ENCODE peak calls at places on chromosomes 5 and 9, in seven cellular contexts. G, R, K, X, Z, C and D are unnamed samples. For H3K4me1, the result is how much of the 10 kb centered on the place peaks cover.

GRCh38 chr9:17611921-17612320 is 33.1 kb downstream of the SH3GL2 start:
- DNase-seq in G (no peak), R (no peak), K (no peak), X (no peak), Z (no peak), C (no peak), D (no peak)

GRCh38 chr5:132184588-132184987 is 43.1 kb downstream of the P4HA2 start:
- DNase-seq in G (no peak), R (no peak), K (no peak), X (no peak), Z (no peak), C (no peak), D (no peak)

GRCh38 chr5:27592231-27592630 is 553.8 kb upstream of the CDH9 start:
- DNase-seq in G (peak), R (no peak), K (no peak), X (no peak), Z (no peak), C (no peak), D (no peak)

GRCh38 chr5:122500245-122501086 is 188.4 kb downstream of the SNCAIP start:
- DNase-seq in G (peak), R (peak), K (no peak), X (no peak), Z (peak), C (peak), D (peak)

GRCh38 chr5:144566747-144567415 is 396.2 kb downstream of the KCTD16 start:
- DNase-seq in G (peak), R (no peak), K (no peak), X (no peak), Z (no peak), C (no peak), D (no peak)

GRCh38 chr5:5971227-5971626 is 407.1 kb downstream of the MED10 start:
- DNase-seq in G (no peak), R (no peak), K (no peak), X (no peak), Z (no peak), C (no peak), D (no peak)

GRCh38 chr9:108441251-108441650 is 414.5 kb downstream of the ACTL7B start:
- DNase-seq in G (no peak), R (no peak), K (no peak), X (no peak), Z (no peak), C (no peak), D (no peak)

GRCh38 chr9:6557883-6558282 is 87.6 kb downstream of the GLDC start:
- DNase-seq in G (no peak), R (no peak), K (no peak), X (no peak), Z (no peak), C (no peak), D (no peak)

GRCh38 chr5:10601246-10602030 is 37.6 kb downstream of the ANKRD33B start:
- DNase-seq in G (peak), R (peak), K (no peak), X (no peak), Z (peak), C (peak), D (peak)

GRCh38 chr5:92979716-92980115 is 601.3 kb downstream of the NR2F1-AS1 start:
- DNase-seq in G (no peak), R (no peak), K (no peak), X (no peak), Z (no peak), C (no peak), D (no peak)

GRCh38 chr5:149125386-149125891 is 15.9 kb upstream of the ABLIM3 start:
- DNase-seq in G (no peak), R (no peak), K (no peak), X (no peak), Z (no peak), C (peak), D (no peak)

GRCh38 chr9:17793713-17794622 is 215.1 kb downstream of the SH3GL2 start:
- DNase-seq in G (no peak), R (no peak), K (no peak), X (no peak), Z (no peak), C (no peak), D (no peak)

GRCh38 chr5:135213466-135214239 is 179.6 kb upstream of the PITX1 start:
- DNase-seq in G (no peak), R (no peak), K (no peak), X (no peak), Z (peak), C (no peak), D (no peak)

GRCh38 chr5:5473224-5473623 is 50.7 kb downstream of the ICE1 start:
- DNase-seq in G (peak), R (no peak), K (no peak), X (no peak), Z (no peak), C (no peak), D (no peak)

GRCh38 chr9:130137870-130138653 is 34.1 kb upstream of the NCS1 start:
- DNase-seq in G (peak), R (peak), K (no peak), X (no peak), Z (peak), C (no peak), D (peak)

GRCh38 chr5:180596668-180597231 is 5.5 kb upstream of the SCGB3A1 start:
- DNase-seq in G (no peak), R (no peak), K (no peak), X (no peak), Z (peak), C (no peak), D (no peak)

GRCh38 chr5:127878174-127878750 is 175.1 kb downstream of the CCDC192 start:
- DNase-seq in G (no peak), R (no peak), K (no peak), X (no peak), Z (no peak), C (peak), D (no peak)

GRCh38 chr9:131276891-131277672 is 772 bp upstream of the FAM78A start:
- DNase-seq in G (no peak), R (no peak), K (peak), X (no peak), Z (peak), C (peak), D (no peak)

GRCh38 chr9:127154003-127154389 is 31.6 kb upstream of the ANGPTL2 start:
- DNase-seq in G (no peak), R (peak), K (no peak), X (no peak), Z (no peak), C (no peak), D (no peak)

GRCh38 chr5:106380736-106381135 is 1290.0 kb downstream of the EFNA5 start:
- DNase-seq in G (peak), R (no peak), K (no peak), X (no peak), Z (no peak), C (no peak), D (no peak)

GRCh38 chr5:31824886-31825774 is 186.2 kb downstream of the PDZD2 start:
- DNase-seq in G (peak), R (peak), K (peak), X (no peak), Z (no peak), C (peak), D (peak)

GRCh38 chr5:174173766-174174165 is 128.3 kb downstream of the NSG2 start:
- DNase-seq in G (no peak), R (no peak), K (no peak), X (no peak), Z (no peak), C (no peak), D (no peak)

GRCh38 chr5:178416206-178416882 is 173.8 kb downstream of the COL23A1 start:
- DNase-seq in G (no peak), R (peak), K (no peak), X (no peak), Z (no peak), C (no peak), D (no peak)

GRCh38 chr9:38180631-38181030 is 111.6 kb upstream of the SHB start:
- DNase-seq in G (no peak), R (no peak), K (no peak), X (no peak), Z (no peak), C (no peak), D (no peak)

GRCh38 chr5:36724429-36725332 is 118.3 kb downstream of the SLC1A3 start:
- DNase-seq in G (no peak), R (no peak), K (peak), X (peak), Z (peak), C (no peak), D (no peak)

GRCh38 chr5:53429706-53430105 is 50.7 kb upstream of the FST start:
- DNase-seq in G (peak), R (no peak), K (no peak), X (no peak), Z (no peak), C (no peak), D (no peak)

GRCh38 chr9:92278117-92278516 is 15.4 kb downstream of the IARS1 start:
- DNase-seq in G (peak), R (no peak), K (no peak), X (no peak), Z (no peak), C (no peak), D (no peak)

GRCh38 chr5:118561971-118562370 is 426.4 kb downstream of the DTWD2 start:
- DNase-seq in G (no peak), R (no peak), K (no peak), X (no peak), Z (no peak), C (peak), D (no peak)

GRCh38 chr5:172858511-172858989 is 24.5 kb downstream of the ERGIC1 start:
- DNase-seq in G (no peak), R (no peak), K (no peak), X (no peak), Z (no peak), C (peak), D (peak)

GRCh38 chr9:21017092-21017491 is 14.3 kb downstream of the HACD4 start:
- DNase-seq in G (peak), R (no peak), K (no peak), X (no peak), Z (no peak), C (no peak), D (no peak)

GRCh38 chr5:143177263-143177994 is 226.1 kb downstream of the NR3C1 start:
- DNase-seq in G (peak), R (no peak), K (no peak), X (no peak), Z (no peak), C (no peak), D (no peak)

GRCh38 chr9:98743329-98743728 is 34.6 kb upstream of the GABBR2 start:
- DNase-seq in G (no peak), R (no peak), K (no peak), X (no peak), Z (no peak), C (no peak), D (no peak)

GRCh38 chr5:94362857-94363256 is 255.5 kb downstream of the KIAA0825 start:
- DNase-seq in G (no peak), R (no peak), K (no peak), X (no peak), Z (no peak), C (no peak), D (no peak)

GRCh38 chr5:168916266-168916665 is 337.1 kb upstream of the PANK3 start:
- DNase-seq in G (no peak), R (peak), K (no peak), X (no peak), Z (peak), C (peak), D (peak)

GRCh38 chr5:137867664-137868063 is at the start of gene MYOT:
- DNase-seq in G (no peak), R (no peak), K (no peak), X (no peak), Z (no peak), C (no peak), D (no peak)

GRCh38 chr5:168654225-168654624 is 75.1 kb upstream of the PANK3 start:
- DNase-seq in G (no peak), R (peak), K (no peak), X (no peak), Z (peak), C (no peak), D (peak)

GRCh38 chr9:130325921-130326320 is 60.4 kb downstream of the HMCN2 start:
- DNase-seq in G (no peak), R (no peak), K (no peak), X (no peak), Z (no peak), C (no peak), D (no peak)

GRCh38 chr9:122179690-122180074 is 20.0 kb downstream of the MORN5 start:
- DNase-seq in G (peak), R (no peak), K (no peak), X (no peak), Z (no peak), C (no peak), D (no peak)

GRCh38 chr5:40554794-40555193 is 124.9 kb upstream of the PTGER4 start:
- DNase-seq in G (no peak), R (no peak), K (no peak), X (no peak), Z (no peak), C (no peak), D (no peak)

GRCh38 chr5:40559306-40559705 is 120.4 kb upstream of the PTGER4 start:
- DNase-seq in G (peak), R (no peak), K (no peak), X (no peak), Z (no peak), C (no peak), D (no peak)

GRCh38 chr5:40555886-40556285 is 123.8 kb upstream of the PTGER4 start:
- DNase-seq in G (no peak), R (no peak), K (no peak), X (no peak), Z (no peak), C (no peak), D (no peak)

GRCh38 chr5:40557486-40557885 is 122.2 kb upstream of the PTGER4 start:
- DNase-seq in G (no peak), R (no peak), K (no peak), X (no peak), Z (no peak), C (no peak), D (no peak)

DNA sequence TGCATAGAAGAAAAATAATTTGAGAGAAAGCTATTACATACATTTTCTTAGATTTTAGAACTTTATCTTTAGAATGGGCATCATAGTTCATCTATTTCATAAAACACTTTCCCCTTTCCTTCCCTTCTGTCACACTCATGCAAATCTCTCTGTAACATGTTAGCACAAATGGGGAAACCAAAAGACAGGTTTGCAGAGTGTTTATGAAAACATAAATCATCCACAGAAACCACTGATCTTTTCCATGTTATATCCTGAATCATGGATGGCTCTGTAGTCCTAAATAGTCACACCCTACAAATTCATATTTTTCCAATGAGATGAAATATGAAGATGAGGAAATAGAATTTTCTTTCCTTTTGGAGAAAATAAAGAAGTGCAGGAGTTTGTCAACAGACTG is 122.9 kb upstream of the PTGER4 start:
- DNase-seq in G (no peak), R (no peak), K (no peak), X (no peak), Z (no peak), C (no peak), D (no peak)
- H3K4me3 ChIP-seq in G (no peak), R (no peak), K (no peak), X (no peak), Z (no peak), C (no peak), D (no peak)

DNA sequence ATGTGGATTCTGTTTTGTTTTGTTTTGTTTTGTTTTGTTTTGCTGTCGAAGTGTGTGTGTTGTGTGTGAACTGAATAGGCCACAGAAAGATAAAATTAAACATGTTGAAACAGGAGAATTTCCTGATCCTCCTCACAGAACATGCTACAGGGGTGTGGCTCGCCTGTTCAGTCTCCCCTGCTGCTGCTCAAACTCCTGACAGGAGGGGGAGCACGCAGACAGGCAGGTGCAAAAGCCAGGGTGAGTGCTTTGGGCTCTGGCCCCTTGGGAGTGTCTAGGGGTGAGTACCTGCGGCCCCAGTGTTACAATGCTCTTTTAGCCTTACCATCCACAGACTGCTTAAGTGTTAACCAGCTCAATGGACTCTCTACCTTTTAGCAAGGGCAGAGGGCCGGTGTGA is 473.5 kb downstream of the MAT2B start:
- DNase-seq in G (no peak), R (no peak), K (no peak), X (no peak), Z (no peak), C (peak), D (no peak)
- H3K4me1 ChIP-seq in G (under half), R (under half), K (under half), X (under half), Z (under half), C (under half), D (under half)

GRCh38 chr5:141874262-141874964 is 3.8 kb downstream of the PCDH1 start:
- DNase-seq in G (no peak), R (no peak), K (no peak), X (no peak), Z (peak), C (no peak), D (no peak)
- H3K4me3 ChIP-seq in G (no peak), R (no peak), K (no peak), X (no peak), Z (peak), C (no peak), D (no peak)

GRCh38 chr5:61097465-61097864 is 64.8 kb downstream of the SMIM15 start:
- DNase-seq in G (no peak), R (no peak), K (no peak), X (no peak), Z (no peak), C (no peak), D (no peak)
- H3K4me1 ChIP-seq in G (under half), R (under half), K (under half), X (under half), Z (under half), C (under half), D (under half)